ENCODE peak calls at places on chromosomes 12 and 14, in six cellular contexts. One of them, this sample, is unnamed.
A peak's percentile ranks its signal among the peaks of the same experiment; 100 is the strongest.

GRCh38 chr14:30985796-30986195 is 39.7 kb upstream of the AP4S1 start:
- DNase-seq in activated CD4-positive, alpha-beta T cell treated with anti-CD3 and anti-CD28 coated beads for 48 hours: no peak
- DNase-seq in Calu3: no peak
- DNase-seq in NCI-H1436: no peak
- DNase-seq in ureter: no peak
- DNase-seq in GM23338: no peak
- DNase-seq in this sample: no peak

GRCh38 chr12:47245623-47246022 is 165.9 kb upstream of the AMIGO2 start:
- DNase-seq in activated CD4-positive, alpha-beta T cell treated with anti-CD3 and anti-CD28 coated beads for 48 hours: no peak
- DNase-seq in Calu3: no peak
- DNase-seq in NCI-H1436: no peak
- DNase-seq in ureter: no peak
- DNase-seq in GM23338: no peak
- DNase-seq in this sample: no peak

GRCh38 chr12:14960548-14961465 is 594 bp downstream of the ARHGDIB start:
- DNase-seq in activated CD4-positive, alpha-beta T cell treated with anti-CD3 and anti-CD28 coated beads for 48 hours: no peak
- DNase-seq in Calu3: peak; percentile 30
- DNase-seq in NCI-H1436: no peak
- DNase-seq in ureter: peak; percentile 53
- DNase-seq in GM23338: peak; percentile 29
- DNase-seq in this sample: peak; percentile 83

GRCh38 chr12:1297206-1297605 is 297.2 kb downstream of the FBXL14 start:
- DNase-seq in activated CD4-positive, alpha-beta T cell treated with anti-CD3 and anti-CD28 coated beads for 48 hours: no peak
- DNase-seq in Calu3: no peak
- DNase-seq in NCI-H1436: no peak
- DNase-seq in ureter: no peak
- DNase-seq in GM23338: no peak
- DNase-seq in this sample: no peak

GRCh38 chr12:64221656-64222010 is 463 bp downstream of the KICS2 start:
- DNase-seq in activated CD4-positive, alpha-beta T cell treated with anti-CD3 and anti-CD28 coated beads for 48 hours: peak; percentile 70
- DNase-seq in Calu3: peak; percentile 91
- DNase-seq in NCI-H1436: peak; percentile 60
- DNase-seq in ureter: peak; percentile 85
- DNase-seq in GM23338: peak; percentile 96
- DNase-seq in this sample: peak; percentile 97

GRCh38 chr12:22459872-22460490 is 84.4 kb downstream of the C2CD5 start:
- DNase-seq in activated CD4-positive, alpha-beta T cell treated with anti-CD3 and anti-CD28 coated beads for 48 hours: no peak
- DNase-seq in Calu3: peak; percentile 26
- DNase-seq in NCI-H1436: peak; percentile 30
- DNase-seq in ureter: no peak
- DNase-seq in GM23338: peak; percentile 91
- DNase-seq in this sample: no peak

GRCh38 chr14:54652188-54652889 is 85.4 kb downstream of the SAMD4A start:
- DNase-seq in activated CD4-positive, alpha-beta T cell treated with anti-CD3 and anti-CD28 coated beads for 48 hours: no peak
- DNase-seq in Calu3: peak; percentile 84
- DNase-seq in NCI-H1436: no peak
- DNase-seq in ureter: peak; percentile 84
- DNase-seq in GM23338: peak; percentile 97
- DNase-seq in this sample: peak; percentile 96

GRCh38 chr12:109679716-109680520 is 33.7 kb upstream of the FAM222A start:
- DNase-seq in activated CD4-positive, alpha-beta T cell treated with anti-CD3 and anti-CD28 coated beads for 48 hours: no peak
- DNase-seq in Calu3: no peak
- DNase-seq in NCI-H1436: peak; percentile 13
- DNase-seq in ureter: no peak
- DNase-seq in GM23338: peak; percentile 46
- DNase-seq in this sample: no peak

GRCh38 chr12:30796508-30796780 is 41.7 kb upstream of the CAPRIN2 start:
- DNase-seq in activated CD4-positive, alpha-beta T cell treated with anti-CD3 and anti-CD28 coated beads for 48 hours: peak; percentile 20
- DNase-seq in Calu3: peak; percentile 42
- DNase-seq in NCI-H1436: no peak
- DNase-seq in ureter: no peak
- DNase-seq in GM23338: peak; percentile 78
- DNase-seq in this sample: peak; percentile 87

GRCh38 chr12:22333186-22333745 is 1.2 kb downstream of the ST8SIA1 start:
- DNase-seq in activated CD4-positive, alpha-beta T cell treated with anti-CD3 and anti-CD28 coated beads for 48 hours: no peak
- DNase-seq in Calu3: no peak
- DNase-seq in NCI-H1436: no peak
- DNase-seq in ureter: no peak
- DNase-seq in GM23338: no peak
- DNase-seq in this sample: no peak

GRCh38 chr14:61663312-61663974 is 31.9 kb upstream of the HIF1A start:
- DNase-seq in activated CD4-positive, alpha-beta T cell treated with anti-CD3 and anti-CD28 coated beads for 48 hours: no peak
- DNase-seq in Calu3: no peak
- DNase-seq in NCI-H1436: no peak
- DNase-seq in ureter: no peak
- DNase-seq in GM23338: no peak
- DNase-seq in this sample: no peak

GRCh38 chr14:22107734-22108133 is 434.1 kb upstream of the OR4E1 start:
- DNase-seq in activated CD4-positive, alpha-beta T cell treated with anti-CD3 and anti-CD28 coated beads for 48 hours: no peak
- DNase-seq in Calu3: no peak
- DNase-seq in NCI-H1436: no peak
- DNase-seq in ureter: no peak
- DNase-seq in GM23338: no peak
- DNase-seq in this sample: no peak

GRCh38 chr14:39055786-39056474 is 47.1 kb downstream of the SEC23A start:
- DNase-seq in activated CD4-positive, alpha-beta T cell treated with anti-CD3 and anti-CD28 coated beads for 48 hours: no peak
- DNase-seq in Calu3: no peak
- DNase-seq in NCI-H1436: no peak
- DNase-seq in ureter: no peak
- DNase-seq in GM23338: peak; percentile 5
- DNase-seq in this sample: no peak

GRCh38 chr12:52285172-52285745 is 6.1 kb downstream of the KRT81 start:
- DNase-seq in activated CD4-positive, alpha-beta T cell treated with anti-CD3 and anti-CD28 coated beads for 48 hours: no peak
- DNase-seq in Calu3: no peak
- DNase-seq in NCI-H1436: no peak
- DNase-seq in ureter: peak; percentile 12
- DNase-seq in GM23338: no peak
- DNase-seq in this sample: peak; percentile 30

GRCh38 chr12:27635349-27635972 is 60.8 kb upstream of the REP15 start:
- DNase-seq in activated CD4-positive, alpha-beta T cell treated with anti-CD3 and anti-CD28 coated beads for 48 hours: no peak
- DNase-seq in Calu3: peak; percentile 12
- DNase-seq in NCI-H1436: no peak
- DNase-seq in ureter: no peak
- DNase-seq in GM23338: peak; percentile 65
- DNase-seq in this sample: no peak

GRCh38 chr12:92408072-92408900 is 262.6 kb upstream of the BTG1 start:
- DNase-seq in activated CD4-positive, alpha-beta T cell treated with anti-CD3 and anti-CD28 coated beads for 48 hours: peak; percentile 74
- DNase-seq in Calu3: peak; percentile 66
- DNase-seq in NCI-H1436: peak; percentile 33
- DNase-seq in ureter: no peak
- DNase-seq in GM23338: peak; percentile 77
- DNase-seq in this sample: peak; percentile 81

GRCh38 chr14:72598328-72598727 is 295.6 kb downstream of the DPF3 start:
- DNase-seq in activated CD4-positive, alpha-beta T cell treated with anti-CD3 and anti-CD28 coated beads for 48 hours: no peak
- DNase-seq in Calu3: no peak
- DNase-seq in NCI-H1436: no peak
- DNase-seq in ureter: no peak
- DNase-seq in GM23338: no peak
- DNase-seq in this sample: no peak

GRCh38 chr14:64419003-64419402 is 30.9 kb downstream of the MTHFD1 start:
- DNase-seq in activated CD4-positive, alpha-beta T cell treated with anti-CD3 and anti-CD28 coated beads for 48 hours: no peak
- DNase-seq in Calu3: no peak
- DNase-seq in NCI-H1436: no peak
- DNase-seq in ureter: no peak
- DNase-seq in GM23338: no peak
- DNase-seq in this sample: no peak

GRCh38 chr12:74401966-74402365 is 135.7 kb upstream of the ATXN7L3B start:
- DNase-seq in activated CD4-positive, alpha-beta T cell treated with anti-CD3 and anti-CD28 coated beads for 48 hours: no peak
- DNase-seq in Calu3: no peak
- DNase-seq in NCI-H1436: no peak
- DNase-seq in ureter: no peak
- DNase-seq in GM23338: no peak
- DNase-seq in this sample: no peak

GRCh38 chr12:27185234-27186045 is 58.6 kb upstream of the STK38L start:
- DNase-seq in activated CD4-positive, alpha-beta T cell treated with anti-CD3 and anti-CD28 coated beads for 48 hours: peak; percentile 48
- DNase-seq in Calu3: no peak
- DNase-seq in NCI-H1436: no peak
- DNase-seq in ureter: no peak
- DNase-seq in GM23338: no peak
- DNase-seq in this sample: no peak

GRCh38 chr14:54785778-54786160 is 116.9 kb downstream of the GCH1 start:
- DNase-seq in activated CD4-positive, alpha-beta T cell treated with anti-CD3 and anti-CD28 coated beads for 48 hours: no peak
- DNase-seq in Calu3: no peak
- DNase-seq in NCI-H1436: no peak
- DNase-seq in ureter: no peak
- DNase-seq in GM23338: no peak
- DNase-seq in this sample: peak; percentile 29

GRCh38 chr12:131383741-131384543 is 326.9 kb upstream of the SFSWAP start:
- DNase-seq in activated CD4-positive, alpha-beta T cell treated with anti-CD3 and anti-CD28 coated beads for 48 hours: no peak
- DNase-seq in Calu3: no peak
- DNase-seq in NCI-H1436: no peak
- DNase-seq in ureter: no peak
- DNase-seq in GM23338: no peak
- DNase-seq in this sample: peak; percentile 51